ENCODE peak calls at places on chromosomes 6 and 20, in five cellular contexts. M is colonic mucosa, O is lower lobe of right lung, U is fibroblast of lung, N is kidney epithelial cell. A is an unnamed sample.

GRCh38 chr20:24735263-24735662 is 213.8 kb upstream of the CST7 start:
- DNase-seq in O (no peak), N (no peak), U (peak), M (no peak), A (no peak)

GRCh38 chr6:14088600-14089168 is 28.9 kb upstream of the CD83 start:
- DNase-seq in O (no peak), M (no peak), U (no peak), N (no peak), A (no peak)

GRCh38 chr20:59948212-59948611 is 8.0 kb downstream of the FAM217B start:
- DNase-seq in O (no peak), N (no peak), M (no peak), U (no peak), A (no peak)

GRCh38 chr6:108546079-108547049 is 14.4 kb upstream of the FOXO3 start:
- DNase-seq in M (no peak), O (no peak), N (no peak), U (no peak), A (no peak)

GRCh38 chr6:130365166-130366010 is 429 bp upstream of the TMEM200A start:
- DNase-seq in N (no peak), M (peak), O (peak), U (peak), A (no peak)

GRCh38 chr6:5632348-5632935 is 371.1 kb downstream of the FARS2 start:
- DNase-seq in M (no peak), O (no peak), N (no peak), U (no peak), A (no peak)

GRCh38 chr6:134774244-134774643 is 175.7 kb downstream of the ALDH8A1 start:
- DNase-seq in U (peak), O (no peak), N (peak), M (no peak), A (peak)

GRCh38 chr20:35146299-35146921 is 726 bp downstream of the EDEM2 start:
- DNase-seq in O (peak), N (no peak), M (peak), U (no peak), A (no peak)

GRCh38 chr6:36817864-36818263 is 21.4 kb downstream of the CPNE5 start:
- DNase-seq in M (no peak), N (no peak), O (no peak), U (no peak), A (no peak)

GRCh38 chr6:45470131-45470738 is 92.5 kb upstream of the SUPT3H start:
- DNase-seq in O (no peak), N (no peak), U (no peak), M (no peak), A (no peak)

GRCh38 chr20:25247666-25248500 is at the start of gene PYGB:
- DNase-seq in O (peak), U (peak), M (peak), N (peak), A (no peak)

GRCh38 chr20:35988910-35989463 is 20.6 kb downstream of the CNBD2 start:
- DNase-seq in O (no peak), M (no peak), N (no peak), U (peak), A (no peak)

GRCh38 chr6:16684896-16685554 is 76.2 kb downstream of the ATXN1 start:
- DNase-seq in U (peak), N (peak), M (no peak), O (no peak), A (peak)

GRCh38 chr20:1391640-1392442 is 1.0 kb downstream of the FKBP1A start:
- DNase-seq in N (no peak), O (peak), U (peak), M (peak), A (peak)

GRCh38 chr6:159427335-159427734 is 258.1 kb downstream of the FNDC1 start:
- DNase-seq in O (no peak), M (no peak), N (no peak), U (no peak), A (no peak)

GRCh38 chr20:49297605-49298530 is 20.0 kb upstream of the ZNFX1 start:
- DNase-seq in N (no peak), M (no peak), O (peak), U (no peak), A (no peak)

GRCh38 chr6:43699564-43700186 is 12.1 kb upstream of the MRPS18A start:
- DNase-seq in U (peak), O (no peak), N (no peak), M (peak), A (no peak)

GRCh38 chr20:56001106-56001785 is 4.1 kb downstream of the CBLN4 start:
- DNase-seq in M (no peak), U (no peak), N (no peak), O (no peak), A (no peak)

GRCh38 chr6:5318617-5319016 is 57.3 kb downstream of the FARS2 start:
- DNase-seq in N (no peak), U (no peak), M (no peak), O (no peak), A (no peak)

GRCh38 chr6:51108563-51109234 is 290.0 kb downstream of the TFAP2B start:
- DNase-seq in M (no peak), O (no peak), U (no peak), N (no peak), A (no peak)

GRCh38 chr6:20085817-20086216 is 126.5 kb downstream of the MBOAT1 start:
- DNase-seq in O (no peak), N (no peak), M (no peak), U (no peak), A (no peak)

GRCh38 chr20:58891686-58892125 is 39.2 kb downstream of the GNAS start:
- DNase-seq in U (no peak), M (peak), O (peak), N (no peak), A (no peak)

GRCh38 chr20:1831606-1832005 is 63.6 kb upstream of the SIRPA start:
- DNase-seq in O (no peak), U (no peak), N (no peak), M (no peak), A (no peak)

GRCh38 chr6:63565727-63566625 is 6.3 kb upstream of the LOC128125822 start:
- DNase-seq in O (no peak), M (no peak), N (no peak), U (peak), A (no peak)

GRCh38 chr6:37077459-37078296 is 72.2 kb downstream of the FGD2 start:
- DNase-seq in U (peak), O (peak), M (peak), N (no peak), A (peak)

GRCh38 chr6:169725270-169726048 is 1.2 kb upstream of the PHF10 start:
- DNase-seq in U (peak), M (peak), O (peak), N (no peak), A (peak)

GRCh38 chr6:33183071-33183683 is 9.1 kb downstream of the COL11A2 start:
- DNase-seq in N (no peak), O (no peak), M (no peak), U (no peak), A (no peak)

GRCh38 chr6:7445076-7445475 is 55.5 kb downstream of the RIOK1 start:
- DNase-seq in M (no peak), U (peak), N (no peak), O (no peak), A (peak)

GRCh38 chr20:33401922-33402369 is 627 bp upstream of the CDK5RAP1 start:
- DNase-seq in O (no peak), N (no peak), U (no peak), M (no peak), A (no peak)

GRCh38 chr20:25453035-25453810 is 45.8 kb downstream of the GINS1 start:
- DNase-seq in M (no peak), U (peak), O (no peak), N (no peak), A (no peak)

GRCh38 chr6:139380611-139381010 is 6.2 kb upstream of the CITED2 start:
- DNase-seq in U (no peak), M (no peak), N (no peak), O (no peak), A (no peak)

GRCh38 chr20:63919130-63919529 is 24.2 kb downstream of the DNAJC5 start:
- DNase-seq in N (no peak), M (no peak), O (no peak), U (no peak), A (no peak)

GRCh38 chr6:2659882-2660281 is 90.8 kb downstream of the MYLK4 start:
- DNase-seq in N (peak), U (peak), O (no peak), M (no peak), A (no peak)

GRCh38 chr20:63091901-63092659 is 85.3 kb upstream of the BHLHE23 start:
- DNase-seq in O (peak), U (no peak), M (no peak), N (no peak), A (no peak)

GRCh38 chr6:21922086-21922485 is 328.5 kb downstream of the SOX4 start:
- DNase-seq in U (peak), O (no peak), N (peak), M (no peak), A (no peak)

GRCh38 chr20:1802385-1803215 is 92.6 kb upstream of the SIRPA start:
- DNase-seq in N (no peak), U (peak), M (peak), O (peak), A (no peak)

DNA sequence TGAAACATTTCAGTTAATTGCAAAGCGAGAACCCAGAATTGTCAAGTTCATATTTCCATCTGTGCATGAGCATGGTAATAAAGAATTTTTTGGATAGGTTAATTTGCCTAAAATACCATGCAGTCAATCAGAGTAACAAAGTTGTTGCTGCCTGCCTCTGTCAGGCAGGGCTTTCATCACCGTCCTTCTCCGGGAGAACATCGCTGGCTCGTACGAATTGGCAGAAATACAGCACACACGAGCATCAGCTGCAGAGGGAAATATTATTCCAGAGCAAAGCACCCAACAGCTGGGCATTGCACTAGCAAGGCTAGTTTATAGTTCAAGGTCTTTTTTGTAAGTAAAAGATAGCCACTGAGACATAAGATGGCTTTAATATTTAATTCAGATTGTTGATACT is 369.3 kb downstream of the CDH4 start:
- DNase-seq in M (no peak), O (no peak), N (no peak), U (no peak), A (no peak)
- H3K4me3 ChIP-seq in M (no peak), O (no peak), N (no peak), U (no peak), A (no peak)

GRCh38 chr6:25966707-25967106 is 4.1 kb downstream of the TRIM38 start:
- DNase-seq in N (no peak), U (no peak), O (no peak), M (no peak), A (no peak)
- H3K4me3 ChIP-seq in N (no peak), U (peak), O (peak), M (no peak), A (no peak)

DNA sequence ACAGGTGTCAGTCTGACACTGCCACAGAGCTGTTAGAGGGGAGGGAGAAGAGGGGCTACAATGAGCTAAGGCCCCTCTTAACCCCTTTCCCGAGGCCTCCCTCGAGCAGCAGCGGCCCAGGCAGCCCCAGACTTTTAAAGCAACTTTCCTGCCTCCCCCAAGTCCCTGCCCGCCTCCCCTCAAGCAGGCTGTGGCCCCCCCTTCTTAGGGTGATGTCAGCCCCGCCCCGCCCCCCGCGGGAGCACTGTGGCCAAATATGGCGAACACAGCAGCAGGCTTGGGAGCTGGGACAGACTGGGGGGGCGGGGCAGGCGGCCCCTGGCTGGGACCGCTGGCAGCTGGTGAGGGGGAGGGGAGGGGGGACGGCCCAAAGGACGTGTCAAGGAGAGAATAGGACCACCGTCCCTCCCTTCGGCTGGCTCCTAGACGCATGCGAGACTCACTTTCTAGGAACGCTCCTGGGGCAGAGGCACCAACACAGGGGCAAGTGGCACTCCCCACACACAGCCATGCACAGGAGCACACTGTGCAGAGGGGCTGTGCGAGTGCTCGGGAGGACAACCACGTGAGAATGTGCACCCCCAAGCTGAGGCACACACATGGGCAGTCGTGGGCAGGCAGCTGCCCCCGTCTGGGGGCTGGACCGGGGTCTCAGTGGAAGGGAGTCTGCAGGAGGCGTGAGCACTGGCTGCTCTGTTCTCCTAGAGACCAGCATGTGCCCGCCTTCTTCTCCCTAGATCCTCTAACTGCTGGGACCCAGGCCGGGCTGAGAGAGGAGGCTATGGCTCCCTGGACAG is 6.7 kb downstream of the TEAD3 start:
- DNase-seq in N (no peak), U (peak), O (peak), M (peak), A (peak)
- H3K4me3 ChIP-seq in N (no peak), U (peak), O (peak), M (no peak), A (peak)

GRCh38 chr6:42138190-42138589 is 4.2 kb downstream of the C6orf132 start:
- DNase-seq in U (no peak), O (no peak), N (no peak), M (no peak), A (no peak)

GRCh38 chr6:42135722-42136121 is 6.7 kb downstream of the C6orf132 start:
- DNase-seq in O (no peak), U (peak), N (no peak), M (no peak), A (no peak)

GRCh38 chr6:42137192-42137753 is 5.1 kb downstream of the C6orf132 start:
- DNase-seq in N (no peak), O (no peak), M (peak), U (peak), A (no peak)

GRCh38 chr6:42135161-42135560 is 7.3 kb downstream of the C6orf132 start:
- DNase-seq in N (no peak), M (no peak), U (no peak), O (no peak), A (no peak)

GRCh38 chr6:42136508-42137191 is 5.8 kb downstream of the C6orf132 start:
- DNase-seq in U (peak), N (no peak), O (no peak), M (peak), A (no peak)
- H3K4me3 ChIP-seq in U (no peak), N (no peak), O (no peak), M (no peak), A (no peak)

DNA sequence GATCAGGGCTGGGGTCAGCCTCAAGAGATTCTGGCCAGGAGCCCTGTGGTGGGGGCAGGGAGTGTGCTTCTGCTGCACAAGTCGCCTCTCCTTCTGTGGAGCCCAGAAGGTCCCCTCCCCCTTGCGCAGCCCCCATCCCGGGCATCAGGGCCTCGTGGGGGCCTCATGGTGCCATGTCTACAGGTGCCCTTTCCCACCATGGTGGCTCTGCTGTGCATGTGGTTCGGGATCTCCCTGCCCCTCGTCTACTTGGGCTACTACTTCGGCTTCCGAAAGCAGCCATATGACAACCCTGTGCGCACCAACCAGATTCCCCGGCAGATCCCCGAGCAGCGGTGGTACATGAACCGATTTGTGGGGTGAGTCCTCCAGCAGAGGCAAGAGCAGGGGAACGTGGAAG is 48.1 kb downstream of the TM9SF4 start:
- DNase-seq in N (no peak), U (no peak), M (no peak), O (no peak), A (no peak)
- H3K4me3 ChIP-seq in N (no peak), U (no peak), M (no peak), O (no peak), A (no peak)

GRCh38 chr6:25014375-25014774 is 78.6 kb upstream of the RIPOR2 start:
- DNase-seq in O (no peak), M (no peak), U (no peak), N (no peak), A (no peak)

GRCh38 chr6:25014806-25015560 is 79.2 kb upstream of the RIPOR2 start:
- DNase-seq in O (no peak), U (peak), N (no peak), M (no peak), A (peak)

GRCh38 chr6:25017486-25017885 is 81.7 kb upstream of the RIPOR2 start:
- DNase-seq in M (no peak), U (peak), O (no peak), N (no peak), A (no peak)

GRCh38 chr6:25017932-25018581 is 82.3 kb upstream of the RIPOR2 start:
- DNase-seq in M (peak), O (peak), U (peak), N (no peak), A (peak)

GRCh38 chr6:25016311-25016710 is 80.6 kb upstream of the RIPOR2 start:
- DNase-seq in O (no peak), M (no peak), U (peak), N (no peak), A (no peak)
- H3K4me3 ChIP-seq in O (no peak), M (no peak), U (no peak), N (no peak), A (no peak)

GRCh38 chr6:112202639-112203341 is 51.6 kb downstream of the LAMA4 start:
- DNase-seq in O (no peak), N (no peak), M (no peak), U (peak), A (no peak)
- H3K4me3 ChIP-seq in O (no peak), N (no peak), M (no peak), U (no peak), A (no peak)

DNA sequence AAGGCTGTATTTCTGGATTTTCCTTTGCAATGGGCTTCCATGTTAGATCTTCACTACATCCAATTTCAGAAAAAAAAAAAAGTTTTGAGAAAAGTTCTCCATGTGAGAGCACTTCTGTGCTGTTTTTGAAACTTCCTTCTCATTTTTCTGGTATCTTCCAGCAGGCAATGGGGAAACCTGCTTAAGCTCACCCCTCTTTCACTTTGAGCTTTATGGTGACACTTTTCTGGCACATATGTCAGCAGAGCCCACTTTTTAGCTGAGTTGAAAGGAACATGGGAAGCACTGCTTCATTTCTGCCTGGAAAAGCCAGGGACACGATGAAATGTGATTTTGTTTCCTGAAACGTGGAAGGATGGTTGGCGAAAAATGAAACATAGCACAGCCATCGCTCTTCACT is 293.7 kb downstream of the PLCB1 start:
- DNase-seq in U (no peak), M (no peak), N (no peak), O (no peak), A (no peak)
- H3K4me3 ChIP-seq in U (no peak), M (no peak), N (no peak), O (no peak), A (no peak)

GRCh38 chr6:163259689-163260088 is 154.8 kb upstream of the QKI start:
- DNase-seq in M (no peak), U (no peak), O (no peak), N (no peak), A (no peak)
- H3K4me3 ChIP-seq in M (no peak), U (no peak), O (no peak), N (no peak), A (no peak)

A was measured in skeletal muscle cell.